ENCODE peak calls at places on chromosomes 12 and 14, in ten cellular contexts. G is CD8-positive, alpha-beta memory T cell; X is tibial artery; Z is mesendoderm; W is CD4-positive, CD25-positive, alpha-beta regulatory T cell; E is CD8-positive, alpha-beta T cell; D is psoas muscle; U is GM12865; B is sigmoid colon; P is astrocyte. Q is an unnamed sample.
A peak's percentile ranks its signal among the peaks of the same experiment; 100 is the strongest.

GRCh38 chr14:66624319-66624937 is 116.5 kb downstream of the GPHN start:
- DNase-seq in G (no peak), X (peak; percentile 39), Z (peak; percentile 67), W (no peak), E (no peak), D (peak; percentile 59), U (peak; percentile 73), B (peak; percentile 60), P (peak; percentile 36), Q (peak; percentile 24)

GRCh38 chr12:74317078-74317581 is 220.5 kb upstream of the ATXN7L3B start:
- DNase-seq in G (no peak), X (no peak), Z (peak; percentile 67), W (no peak), E (no peak), D (peak; percentile 36), U (peak; percentile 4), B (no peak), P (peak; percentile 51), Q (no peak)

GRCh38 chr12:24020391-24021163 is 71.1 kb upstream of the SOX5 start:
- DNase-seq in G (no peak), X (no peak), Z (peak; percentile 26), W (no peak), E (no peak), D (no peak), U (no peak), B (no peak), P (no peak), Q (no peak)

GRCh38 chr14:23056257-23056955 is 914 bp downstream of the CDH24 start:
- DNase-seq in G (peak; percentile 59), X (peak; percentile 57), Z (peak; percentile 93), W (peak; percentile 59), E (peak; percentile 69), D (peak; percentile 82), U (peak; percentile 77), B (peak; percentile 80), P (peak; percentile 31), Q (no peak)

GRCh38 chr14:33165144-33165925 is 226.7 kb downstream of the NPAS3 start:
- DNase-seq in G (no peak), X (no peak), Z (peak; percentile 68), W (no peak), E (no peak), D (no peak), U (no peak), B (no peak), P (peak; percentile 31), Q (no peak)

GRCh38 chr12:132560421-132560830 is 50.0 kb downstream of the LRCOL1 start:
- DNase-seq in G (no peak), X (no peak), Z (peak; percentile 36), W (no peak), E (no peak), D (no peak), U (peak; percentile 24), B (no peak), P (no peak), Q (no peak)

GRCh38 chr14:90508536-90509254 is 111.9 kb downstream of the CALM1 start:
- DNase-seq in G (no peak), X (no peak), Z (no peak), W (no peak), E (no peak), D (no peak), U (no peak), B (no peak), P (no peak), Q (no peak)

GRCh38 chr12:68007023-68007422 is 17.8 kb downstream of the IFNG-AS1 start:
- DNase-seq in G (no peak), X (no peak), Z (no peak), W (no peak), E (no peak), D (no peak), U (no peak), B (no peak), P (no peak), Q (no peak)

GRCh38 chr12:113062502-113063395 is 6.2 kb downstream of the DTX1 start:
- DNase-seq in G (no peak), X (no peak), Z (no peak), W (no peak), E (no peak), D (no peak), U (no peak), B (no peak), P (no peak), Q (no peak)

GRCh38 chr12:58288191-58288590 is 346.8 kb downstream of the ATP23 start:
- DNase-seq in G (no peak), X (no peak), Z (no peak), W (no peak), E (no peak), D (no peak), U (no peak), B (no peak), P (peak; percentile 71), Q (no peak)

GRCh38 chr12:58283553-58283952 is 342.2 kb downstream of the ATP23 start:
- DNase-seq in G (no peak), X (no peak), Z (no peak), W (no peak), E (no peak), D (no peak), U (no peak), B (no peak), P (peak; percentile 40), Q (no peak)

GRCh38 chr12:58285551-58285950 is 344.2 kb downstream of the ATP23 start:
- DNase-seq in G (no peak), X (no peak), Z (peak; percentile 77), W (no peak), E (no peak), D (no peak), U (no peak), B (no peak), P (no peak), Q (no peak)

GRCh38 chr12:58291106-58291505 is 349.7 kb downstream of the ATP23 start:
- DNase-seq in G (no peak), X (no peak), Z (no peak), W (no peak), E (no peak), D (no peak), U (peak; percentile 24), B (no peak), P (no peak), Q (no peak)

DNA sequence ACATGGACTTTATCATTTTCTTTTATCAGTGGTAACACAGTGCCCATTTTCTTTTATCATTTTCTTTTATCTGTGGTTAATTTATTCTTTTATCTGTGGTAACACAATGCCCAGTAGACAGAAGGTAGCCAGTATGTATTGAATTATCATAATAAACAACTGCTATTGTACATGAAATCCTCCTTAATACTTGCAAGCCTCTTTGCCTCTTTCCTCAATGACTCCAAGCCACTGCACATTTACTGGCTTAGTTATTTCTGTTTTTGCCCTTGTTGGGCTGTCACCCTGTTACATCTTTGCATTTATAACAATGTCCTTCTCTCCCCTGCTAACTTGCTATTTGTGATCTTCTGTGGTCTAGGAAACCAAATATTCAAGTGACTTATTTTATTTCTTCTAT is 345.0 kb downstream of the ATP23 start:
- DNase-seq in G (no peak), X (no peak), Z (no peak), W (no peak), E (no peak), D (no peak), U (no peak), B (no peak), P (no peak), Q (no peak)
- H3K4me3 ChIP-seq in G (no peak overlapping the region), X (no peak overlapping the region), Z (no peak overlapping the region), W (no peak overlapping the region), E (no peak overlapping the region), D (no peak overlapping the region), U (no peak overlapping the region), B (no peak overlapping the region), P (no peak overlapping the region), Q (no peak overlapping the region)

GRCh38 chr14:55604900-55605418 is 25.0 kb downstream of the KTN1 start:
- DNase-seq in G (no peak), X (no peak), Z (no peak), W (no peak), E (no peak), D (no peak), U (no peak), B (no peak), P (no peak), Q (no peak)

GRCh38 chr14:55600784-55601561 is 21.0 kb downstream of the KTN1 start:
- DNase-seq in G (no peak), X (no peak), Z (no peak), W (no peak), E (no peak), D (no peak), U (no peak), B (no peak), P (peak; percentile 78), Q (no peak)

GRCh38 chr14:55604467-55604866 is 24.5 kb downstream of the KTN1 start:
- DNase-seq in G (no peak), X (no peak), Z (no peak), W (no peak), E (no peak), D (no peak), U (no peak), B (no peak), P (no peak), Q (no peak)

GRCh38 chr14:55603401-55603953 is 23.5 kb downstream of the KTN1 start:
- DNase-seq in G (no peak), X (no peak), Z (no peak), W (no peak), E (no peak), D (no peak), U (no peak), B (no peak), P (no peak), Q (no peak)

DNA sequence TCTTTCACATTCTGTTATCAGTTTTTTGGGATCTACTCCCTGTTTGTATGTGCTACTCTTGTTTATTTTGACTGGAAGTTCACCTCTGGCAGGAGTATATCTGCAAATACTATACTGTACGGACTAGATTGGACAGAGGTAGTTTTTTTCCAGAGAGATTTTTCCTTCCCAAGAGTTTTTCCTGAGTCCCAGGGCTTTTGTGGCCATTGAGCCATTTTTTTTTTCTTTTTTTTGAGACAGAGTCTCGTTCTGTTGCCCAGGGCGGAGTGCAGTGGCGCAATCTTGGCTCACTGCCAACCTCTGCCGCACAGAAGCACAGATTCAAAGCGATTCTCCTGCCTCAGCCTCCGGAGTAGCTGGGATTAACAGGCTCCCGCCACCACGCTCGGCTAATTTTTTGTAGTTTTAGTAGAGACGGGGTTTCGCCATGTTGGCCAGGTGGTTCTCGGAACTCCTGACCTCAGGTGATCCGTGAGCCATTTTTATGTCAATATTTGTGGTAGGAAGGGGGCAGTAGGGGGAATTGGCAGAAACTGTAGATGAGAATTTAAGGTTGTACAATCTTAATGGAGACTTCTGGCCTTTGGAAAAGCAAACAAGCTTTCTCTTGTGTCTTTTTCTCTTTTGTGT is 19.4 kb downstream of the KTN1 start:
- DNase-seq in G (no peak), X (peak; percentile 35), Z (no peak), W (no peak), E (no peak), D (peak; percentile 65), U (no peak), B (no peak), P (no peak), Q (no peak)
- H3K4me3 ChIP-seq in G (no peak overlapping the region), X (no peak overlapping the region), Z (no peak overlapping the region), W (no peak overlapping the region), E (no peak overlapping the region), D (no peak overlapping the region), U (no peak overlapping the region), B (no peak overlapping the region), P (no peak overlapping the region), Q (no peak overlapping the region)

GRCh38 chr12:108833355-108833733 is 24.0 kb downstream of the SSH1 start:
- DNase-seq in G (no peak), X (no peak), Z (peak; percentile 98), W (no peak), E (no peak), D (peak; percentile 64), U (no peak), B (no peak), P (peak; percentile 95), Q (no peak)
- H3K4me3 ChIP-seq in G (no peak overlapping the region), X (peak overlapping the region; percentile 15), Z (no peak overlapping the region), W (no peak overlapping the region), E (no peak overlapping the region), D (peak overlapping the region; percentile 9), U (no peak overlapping the region), B (peak overlapping the region; percentile 4), P (peak overlapping the region; percentile 24), Q (no peak overlapping the region)

GRCh38 chr14:68973639-68974038 is 5.5 kb downstream of the ACTN1 start:
- DNase-seq in G (no peak), X (no peak), Z (no peak), W (no peak), E (no peak), D (no peak), U (no peak), B (peak; percentile 64), P (no peak), Q (no peak)
- H3K4me3 ChIP-seq in G (no peak overlapping the region), X (no peak overlapping the region), Z (no peak overlapping the region), W (no peak overlapping the region), E (no peak overlapping the region), D (no peak overlapping the region), U (no peak overlapping the region), B (no peak overlapping the region), P (no peak overlapping the region), Q (no peak overlapping the region)